ENCODE peak calls at places on chromosomes 6 and 20, in six cellular contexts. D is OCI-LY7, F is neural progenitor cell, W is HCT116, R is hepatocyte, L is PC-3. P is an unnamed sample.

GRCh38 chr6:53565886-53566285 is 21.0 kb upstream of the GCLC start:
- DNase-seq in D (no peak), F (no peak), W (no peak), R (no peak), L (no peak), P (no peak)

GRCh38 chr20:2133318-2134183 is 31.9 kb downstream of the STK35 start:
- DNase-seq in D (no peak), F (peak; percentile 54), W (no peak), R (peak; percentile 32), L (peak; percentile 55), P (no peak)

GRCh38 chr6:92559002-92559401 is 860.4 kb downstream of the EPHA7 start:
- DNase-seq in D (no peak), F (no peak), W (no peak), R (no peak), L (no peak), P (no peak)

GRCh38 chr6:109456710-109457595 is 1.4 kb upstream of the MICAL1 start:
- DNase-seq in D (no peak), F (no peak), W (no peak), R (no peak), L (peak; percentile 50), P (peak; percentile 19)

GRCh38 chr6:157323924-157324276 is 581 bp upstream of the TMEM242 start:
- DNase-seq in D (peak; percentile 65), F (peak; percentile 83), W (peak; percentile 45), R (peak; percentile 88), L (peak; percentile 73), P (peak; percentile 91)

GRCh38 chr20:34528921-34529297 is 12.7 kb downstream of the DYNLRB1 start:
- DNase-seq in D (no peak), F (no peak), W (no peak), R (no peak), L (no peak), P (no peak)

GRCh38 chr6:5484692-5485091 is 223.4 kb downstream of the FARS2 start:
- DNase-seq in D (no peak), F (no peak), W (no peak), R (no peak), L (no peak), P (no peak)

GRCh38 chr6:135046912-135047311 is 7.7 kb downstream of the HBS1L start:
- DNase-seq in D (no peak), F (no peak), W (no peak), R (no peak), L (no peak), P (no peak)

GRCh38 chr20:62354811-62355341 is 12.2 kb downstream of the LAMA5 start:
- DNase-seq in D (no peak), F (no peak), W (no peak), R (no peak), L (no peak), P (no peak)

GRCh38 chr6:88709819-88710246 is 253.6 kb downstream of the RNGTT start:
- DNase-seq in D (no peak), F (no peak), W (no peak), R (peak; percentile 22), L (no peak), P (no peak)

GRCh38 chr6:111727041-111727440 is 121.4 kb upstream of the TRAF3IP2 start:
- DNase-seq in D (no peak), F (no peak), W (no peak), R (no peak), L (no peak), P (no peak)

GRCh38 chr6:5361371-5361770 is 100.1 kb downstream of the FARS2 start:
- DNase-seq in D (no peak), F (no peak), W (no peak), R (no peak), L (peak; percentile 68), P (no peak)

GRCh38 chr20:49276895-49277785 is 717 bp downstream of the ZNFX1 start:
- DNase-seq in D (peak; percentile 31), F (peak; percentile 41), W (no peak), R (peak; percentile 33), L (peak; percentile 22), P (peak; percentile 35)

GRCh38 chr20:63320616-63321147 is 27.7 kb downstream of the COL20A1 start:
- DNase-seq in D (no peak), F (no peak), W (no peak), R (no peak), L (no peak), P (no peak)

GRCh38 chr6:44177691-44178423 is 19.2 kb downstream of the CAPN11 start:
- DNase-seq in D (no peak), F (peak; percentile 46), W (no peak), R (peak; percentile 40), L (no peak), P (no peak)

GRCh38 chr6:47083586-47084047 is 41.5 kb upstream of the ADGRF1 start:
- DNase-seq in D (no peak), F (no peak), W (no peak), R (peak; percentile 86), L (peak; percentile 47), P (no peak)
- TF ChIP-seq EZH2phosphoT487 in D (no peak), F (no peak), W (no peak), R (no peak), L (no peak), P (no peak)

DNA sequence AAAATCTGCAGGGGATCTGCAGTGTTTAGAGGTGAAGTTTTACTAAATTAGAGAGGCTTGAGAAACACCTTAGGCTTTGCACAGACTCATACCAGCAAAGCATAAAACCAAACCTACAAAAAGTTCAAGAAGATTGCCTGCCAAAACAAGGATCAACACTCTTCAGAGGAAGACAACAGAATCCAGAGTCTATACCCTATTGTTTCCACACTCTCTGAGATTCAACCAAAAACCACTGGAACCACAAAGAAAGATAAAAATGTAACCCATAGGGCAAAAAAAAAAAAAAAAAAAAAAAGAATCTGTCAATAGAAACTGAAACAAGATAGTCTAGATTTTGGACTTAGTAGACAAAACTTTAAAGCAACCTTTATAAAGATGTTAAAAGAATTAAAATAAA is 102.7 kb downstream of the ANKRD60 start:
- DNase-seq in D (no peak), F (no peak), W (no peak), R (no peak), L (no peak), P (no peak)
- H3K36me3 ChIP-seq in D (no peaks in the 10 kb centered on the region), F (no peaks in the 10 kb centered on the region), W (no peaks in the 10 kb centered on the region), R (no peaks in the 10 kb centered on the region), L (no peaks in the 10 kb centered on the region), P (no peaks in the 10 kb centered on the region)

DNA sequence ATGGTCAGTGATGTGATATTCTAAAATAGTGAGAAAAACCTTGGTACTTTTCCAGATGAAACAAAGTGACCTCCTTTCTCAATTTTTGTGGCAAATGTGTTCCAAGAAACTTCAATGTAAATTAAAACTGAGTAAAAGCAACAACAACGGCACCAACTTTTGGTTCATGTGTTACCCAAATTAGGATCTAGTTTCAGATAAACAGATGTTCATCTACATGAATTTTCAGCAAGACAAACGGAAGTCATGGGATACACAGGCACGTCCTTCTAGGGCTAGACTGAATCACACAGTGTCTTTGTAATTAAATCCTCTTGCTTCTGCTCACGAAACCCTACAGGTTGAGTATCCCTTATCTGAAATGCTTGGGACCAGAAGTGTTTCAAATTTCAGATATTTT is 915.2 kb downstream of the TFAP2A start:
- DNase-seq in D (no peak), F (no peak), W (no peak), R (no peak), L (no peak), P (no peak)
- TF ChIP-seq EZH2phosphoT487 in D (no peak), F (no peak), W (no peak), R (no peak), L (no peak), P (no peak)

DNA sequence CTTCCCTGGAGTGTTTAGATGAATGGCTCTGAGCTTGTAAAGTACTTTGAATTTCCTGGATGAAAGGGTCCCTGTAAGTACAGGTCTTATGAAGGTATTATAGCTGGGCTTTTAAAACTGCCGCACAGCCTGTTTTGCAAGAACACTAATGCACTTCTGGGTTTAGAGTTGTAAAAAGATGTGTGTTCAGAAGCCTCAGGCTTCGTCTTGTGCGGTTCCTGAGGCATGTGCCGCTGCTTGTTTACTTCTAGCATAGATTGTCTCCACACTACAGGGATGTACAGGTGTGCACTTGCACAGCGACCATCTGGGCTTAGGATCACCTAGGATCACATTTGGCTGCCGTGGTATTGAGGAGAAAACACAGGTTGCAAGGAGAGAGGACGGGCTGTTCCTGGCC is 324.5 kb downstream of the SOX4 start:
- DNase-seq in D (no peak), F (no peak), W (no peak), R (peak; percentile 34), L (no peak), P (no peak)
- H3K36me3 ChIP-seq in D (no peaks in the 10 kb centered on the region), F (no peaks in the 10 kb centered on the region), W (no peaks in the 10 kb centered on the region), R (no peaks in the 10 kb centered on the region), L (no peaks in the 10 kb centered on the region), P (no peaks in the 10 kb centered on the region)

GRCh38 chr6:159168536-159169192 is 536 bp upstream of the FNDC1 start:
- DNase-seq in D (no peak), F (peak; percentile 91), W (no peak), R (peak; percentile 83), L (no peak), P (peak; percentile 91)

GRCh38 chr6:159170333-159170672 is 1.1 kb downstream of the FNDC1 start:
- DNase-seq in D (no peak), F (no peak), W (no peak), R (no peak), L (no peak), P (no peak)

GRCh38 chr6:159169193-159169555 is at the start of gene FNDC1:
- DNase-seq in D (peak; percentile 59), F (peak; percentile 84), W (no peak), R (peak; percentile 84), L (no peak), P (peak; percentile 75)

GRCh38 chr6:159170999-159171712 is 2.0 kb downstream of the FNDC1 start:
- DNase-seq in D (no peak), F (peak; percentile 22), W (no peak), R (peak; percentile 20), L (peak; percentile 19), P (no peak)

GRCh38 chr6:159169557-159170332 is 545 bp downstream of the FNDC1 start:
- DNase-seq in D (no peak), F (peak; percentile 75), W (no peak), R (peak; percentile 76), L (no peak), P (peak; percentile 86)
- TF ChIP-seq EZH2phosphoT487 in D (no peak), F (peak; percentile 89), W (no peak), R (no peak), L (no peak), P (no peak)

DNA sequence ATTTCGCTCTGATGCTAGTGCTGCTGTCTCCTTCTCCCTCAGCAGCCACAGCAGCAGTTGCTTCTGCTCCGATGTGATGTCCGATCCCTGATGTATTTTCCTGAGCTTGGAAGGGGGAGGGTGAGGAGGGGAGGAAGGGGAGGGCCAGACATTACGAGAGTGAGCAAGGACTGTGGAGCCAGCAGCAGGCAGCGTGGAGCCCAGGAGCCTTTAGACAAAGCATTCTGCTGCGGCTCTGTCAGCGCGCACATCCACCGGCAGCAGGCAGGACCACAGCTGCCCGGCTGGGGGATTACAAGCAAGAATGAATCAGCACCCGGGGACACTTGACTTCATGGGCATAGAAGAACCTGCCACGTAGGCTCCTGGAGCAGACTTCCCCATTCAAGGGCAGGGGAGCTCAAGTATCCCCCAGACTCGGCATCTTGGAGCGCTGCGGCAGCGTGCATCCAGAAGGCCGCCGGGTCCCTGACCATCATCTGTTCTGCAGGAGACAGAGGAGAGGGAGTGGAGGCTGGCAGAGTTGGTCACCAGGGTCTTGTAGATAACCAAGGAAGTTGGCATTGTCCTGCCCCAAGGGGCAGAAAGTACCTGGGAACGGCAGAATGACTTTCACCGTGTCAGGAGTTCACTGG is 83.0 kb downstream of the TCP11 start:
- DNase-seq in D (no peak), F (peak; percentile 85), W (no peak), R (peak; percentile 50), L (no peak), P (peak; percentile 36)
- H3K36me3 ChIP-seq in D (no peaks in the 10 kb centered on the region), F (no peaks in the 10 kb centered on the region), W (peaks cover 8% of the 10 kb centered on the region), R (no peaks in the 10 kb centered on the region), L (no peaks in the 10 kb centered on the region), P (no peaks in the 10 kb centered on the region)

P was measured in GM23338.